ENCODE peak calls at places on chromosome 10, in four cellular contexts. Y is GM12878, C is HepG2, R is SK-N-SH. H is an unnamed sample.

GRCh38 chr10:91758303-91759146 is 39.7 kb upstream of the TNKS2 start:
- DNase-seq in R (peak), C (peak), Y (peak), H (no peak)

GRCh38 chr10:30432631-30433285 is 1.2 kb upstream of the MAP3K8 start:
- DNase-seq in C (no peak), Y (no peak), R (no peak), H (peak)

GRCh38 chr10:116694253-116694926 is 48.0 kb downstream of the HSPA12A start:
- DNase-seq in Y (no peak), C (peak), R (no peak), H (no peak)

GRCh38 chr10:61888744-61889143 is 12.8 kb upstream of the ARID5B start:
- DNase-seq in R (no peak), Y (no peak), C (no peak), H (no peak)

GRCh38 chr10:46094931-46095755 is 49.1 kb upstream of the MSMB start:
- DNase-seq in C (no peak), Y (no peak), R (peak), H (no peak)

GRCh38 chr10:92395271-92395670 is 104.3 kb downstream of the MARCHF5 start:
- DNase-seq in R (no peak), C (no peak), Y (no peak), H (no peak)

GRCh38 chr10:67697646-67698245 is 1.8 kb upstream of the CTNNA3 start:
- DNase-seq in R (peak), Y (no peak), C (peak), H (peak)

GRCh38 chr10:93816123-93816747 is 58.5 kb downstream of the LGI1 start:
- DNase-seq in R (peak), Y (no peak), C (peak), H (peak)

GRCh38 chr10:58064714-58065528 is 202.8 kb downstream of the IPMK start:
- DNase-seq in Y (no peak), R (peak), C (peak), H (peak)

GRCh38 chr10:131574363-131574706 is 262.8 kb upstream of the TCERG1L start:
- DNase-seq in C (no peak), Y (no peak), R (no peak), H (no peak)
- TF ChIP-seq NFIC in C (no peak), Y (no peak), R (no peak), H (no peak)

GRCh38 chr10:119080521-119081259 is at the start of gene EIF3A:
- DNase-seq in C (peak), R (peak), Y (peak), H (peak)

GRCh38 chr10:119073584-119073983 is 7.0 kb downstream of the EIF3A start:
- DNase-seq in Y (no peak), R (no peak), C (no peak), H (no peak)

GRCh38 chr10:119079572-119080520 is 771 bp downstream of the EIF3A start:
- DNase-seq in R (peak), Y (no peak), C (peak), H (peak)

GRCh38 chr10:119078422-119079179 is 2.0 kb downstream of the EIF3A start:
- DNase-seq in C (no peak), R (no peak), Y (no peak), H (no peak)
- H3K27ac ChIP-seq in C (peak), R (peak), Y (peak), H (peak)

DNA sequence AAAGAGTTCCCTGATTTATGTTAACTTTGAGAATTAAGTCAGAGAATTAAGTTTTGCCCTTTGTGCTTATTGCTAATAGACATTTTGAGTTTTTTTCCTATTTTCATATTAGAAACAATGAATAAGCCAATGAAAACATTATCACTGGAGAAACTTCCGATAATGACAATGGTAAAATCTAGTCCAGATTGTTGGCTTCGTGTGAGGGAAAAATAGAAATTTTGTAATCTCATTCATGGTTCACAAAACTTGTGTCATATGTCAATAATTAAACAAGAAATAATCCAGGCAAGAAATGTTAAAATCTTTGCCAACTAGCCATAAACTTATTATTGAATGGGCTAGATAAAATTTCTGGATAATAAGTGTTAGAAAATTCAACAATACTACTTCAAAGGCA is 36.7 kb downstream of the RNLS start:
- DNase-seq in R (no peak), C (no peak), Y (no peak), H (no peak)
- H2AFZ ChIP-seq in R (no peak), C (no peak), Y (no peak), H (no peak)

DNA sequence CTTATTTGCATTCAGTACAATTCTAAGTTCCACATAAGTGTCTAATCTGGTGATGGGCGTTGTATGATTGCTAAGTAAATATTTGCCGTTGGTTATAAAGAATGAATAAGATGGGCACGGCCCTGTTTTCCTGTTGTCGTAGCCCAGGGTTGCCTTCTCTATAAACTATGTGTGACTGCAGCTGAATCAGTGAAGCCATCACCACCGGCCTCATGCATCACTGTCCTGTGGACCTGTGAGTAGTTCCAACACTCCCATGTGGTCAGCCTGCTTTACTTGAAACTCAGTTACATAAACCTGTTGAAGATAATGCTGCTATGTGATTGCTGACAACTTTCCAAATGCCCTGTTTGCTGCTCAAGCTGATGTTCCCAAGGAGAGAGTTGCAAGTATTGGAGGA is 21.6 kb upstream of the KLF6 start:
- DNase-seq in R (no peak), Y (no peak), C (peak), H (no peak)
- TF ChIP-seq NFIC in R (no peak), Y (no peak), C (no peak), H (no peak)

DNA sequence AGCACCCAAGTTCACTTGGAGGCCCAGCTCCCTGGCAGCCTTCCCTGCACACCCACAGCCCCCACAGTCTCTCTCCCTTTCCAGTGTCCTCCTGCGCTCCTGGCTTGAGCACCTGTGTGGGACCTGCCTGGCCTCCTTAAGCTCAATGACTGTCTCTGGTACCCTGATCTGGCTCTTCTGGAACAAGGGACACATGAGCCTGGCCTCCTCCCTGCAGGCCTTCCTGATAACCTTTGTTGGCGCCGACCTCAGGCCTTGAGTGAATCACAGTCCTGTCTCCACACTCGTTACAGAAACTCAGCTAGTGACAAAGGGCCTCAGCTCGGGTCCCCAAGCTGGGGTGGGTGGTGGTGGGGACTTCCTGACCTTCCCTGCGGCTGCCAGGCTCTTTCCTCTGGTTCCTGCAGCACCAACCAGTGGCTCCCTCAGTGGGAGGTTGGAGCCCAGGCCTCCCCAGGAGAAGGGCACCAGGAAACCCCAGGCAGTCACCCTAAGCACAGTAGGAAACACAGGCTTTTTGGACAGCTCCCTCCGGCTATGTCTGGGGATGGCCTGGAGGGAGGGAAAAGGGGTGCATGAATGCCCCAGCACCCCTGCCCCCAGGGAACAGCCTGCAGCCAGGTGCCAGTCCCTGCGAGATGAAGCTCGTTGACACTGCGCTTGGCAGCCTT is 147.3 kb downstream of the SH3PXD2A start:
- DNase-seq in C (no peak), R (no peak), Y (no peak), H (no peak)
- H3K27ac ChIP-seq in C (no peak), R (no peak), Y (no peak), H (no peak)

GRCh38 chr10:96673318-96674099 is 46.8 kb downstream of the PIK3AP1 start:
- DNase-seq in R (no peak), C (peak), Y (peak), H (no peak)
- H2AFZ ChIP-seq in R (no peak), C (no peak), Y (no peak), H (no peak)

GRCh38 chr10:102504179-102504975 is 605 bp downstream of the SUFU start:
- DNase-seq in C (no peak), R (peak), Y (no peak), H (peak)
- TF ChIP-seq NFIC in C (no peak), R (no peak), Y (no peak), H (peak)

H was measured in K562.